ENCODE peak calls at places on chromosomes 13 and 19, in eight cellular contexts. X, D, E, J, F, C, L and U are unnamed samples.

GRCh38 chr13:113648218-113648615 is 9.8 kb downstream of the ATP4B start:
- DNase-seq in F (peak), D (no peak), L (peak), C (no peak), J (no peak), X (no peak), E (no peak), U (no peak)

GRCh38 chr13:19060311-19061002 is 121.2 kb downstream of the TUBA3C start:
- DNase-seq in E (no peak), X (no peak), D (no peak), J (no peak), L (no peak), F (no peak), C (no peak), U (no peak)

GRCh38 chr13:46571189-46571901 is 18.4 kb downstream of the LRCH1 start:
- DNase-seq in D (no peak), E (no peak), L (no peak), J (peak), C (no peak), F (no peak), X (no peak), U (peak)

GRCh38 chr13:36820222-36820621 is 1.2 kb downstream of the RFXAP start:
- DNase-seq in X (no peak), E (no peak), F (no peak), D (peak), J (no peak), C (no peak), L (no peak), U (peak)

GRCh38 chr19:5642204-5642603 is 19.3 kb downstream of the SAFB start:
- DNase-seq in C (no peak), D (no peak), X (no peak), F (no peak), J (no peak), L (no peak), E (no peak), U (no peak)

GRCh38 chr19:28985201-28985600 is 227.8 kb downstream of the UQCRFS1 start:
- DNase-seq in D (no peak), L (no peak), F (no peak), E (no peak), J (no peak), C (no peak), X (no peak), U (no peak)

GRCh38 chr13:34926513-34926912 is 15.6 kb upstream of the NBEA start:
- DNase-seq in X (no peak), D (no peak), J (peak), C (peak), L (no peak), F (no peak), E (no peak), U (peak)

GRCh38 chr19:39156230-39156890 is 30.8 kb downstream of the PAK4 start:
- DNase-seq in D (no peak), J (no peak), L (no peak), C (no peak), F (peak), E (no peak), X (no peak), U (no peak)

GRCh38 chr13:109454167-109454917 is 332.0 kb downstream of the IRS2 start:
- DNase-seq in X (no peak), D (no peak), F (no peak), L (no peak), E (no peak), J (peak), C (peak), U (peak)

GRCh38 chr19:4709440-4710280 is 14.0 kb downstream of the DPP9 start:
- DNase-seq in L (no peak), C (no peak), D (no peak), F (no peak), J (no peak), E (no peak), X (no peak), U (no peak)

GRCh38 chr19:53977429-53977990 is 13.9 kb upstream of the CACNG6 start:
- DNase-seq in F (peak), J (peak), E (peak), L (peak), C (peak), X (no peak), D (peak), U (peak)

GRCh38 chr13:20006206-20006605 is 47.7 kb downstream of the ZMYM2 start:
- DNase-seq in J (peak), L (no peak), F (no peak), C (no peak), X (no peak), E (no peak), D (no peak), U (peak)

GRCh38 chr19:4358709-4359626 is 15.6 kb downstream of the MPND start:
- DNase-seq in J (no peak), C (no peak), D (no peak), E (no peak), X (no peak), F (no peak), L (no peak), U (no peak)

GRCh38 chr13:40456397-40456958 is 210.0 kb downstream of the FOXO1 start:
- DNase-seq in J (no peak), D (no peak), C (no peak), X (no peak), E (no peak), L (no peak), F (no peak), U (no peak)

GRCh38 chr13:112711528-112712265 is 21.9 kb downstream of the ATP11A start:
- DNase-seq in E (peak), C (peak), L (peak), F (peak), X (no peak), D (no peak), J (peak), U (peak)

GRCh38 chr19:13953021-13953531 is 767 bp downstream of the DCAF15 start:
- DNase-seq in F (no peak), C (no peak), L (no peak), X (no peak), D (no peak), E (no peak), J (peak), U (peak)

GRCh38 chr19:4589579-4590410 is 30.3 kb upstream of the SEMA6B start:
- DNase-seq in X (no peak), J (no peak), L (no peak), D (no peak), F (no peak), C (no peak), E (no peak), U (no peak)

GRCh38 chr13:21048901-21049655 is 12.3 kb downstream of the LATS2 start:
- DNase-seq in C (no peak), L (no peak), J (no peak), F (no peak), X (no peak), E (no peak), D (no peak), U (no peak)

GRCh38 chr13:79937311-79938243 is 403.3 kb downstream of the SPRY2 start:
- DNase-seq in E (no peak), X (no peak), C (no peak), L (no peak), J (no peak), F (no peak), D (no peak), U (peak)

GRCh38 chr19:48553676-48554384 is 1.9 kb downstream of the SULT2B1 start:
- DNase-seq in C (peak), X (no peak), D (no peak), J (peak), F (peak), E (no peak), L (no peak), U (peak)

GRCh38 chr13:114048463-114048862 is 74.6 kb upstream of the C13orf46 start:
- DNase-seq in L (no peak), F (no peak), X (no peak), D (no peak), J (no peak), C (no peak), E (no peak), U (no peak)

GRCh38 chr13:72973234-72973633 is 85.6 kb upstream of the KLF5 start:
- DNase-seq in D (no peak), E (no peak), F (no peak), L (no peak), C (no peak), J (no peak), X (no peak), U (no peak)

GRCh38 chr13:54611400-54611799 is 1582.8 kb downstream of the OLFM4 start:
- DNase-seq in J (no peak), F (no peak), D (no peak), E (no peak), C (no peak), L (no peak), X (no peak), U (no peak)

DNA sequence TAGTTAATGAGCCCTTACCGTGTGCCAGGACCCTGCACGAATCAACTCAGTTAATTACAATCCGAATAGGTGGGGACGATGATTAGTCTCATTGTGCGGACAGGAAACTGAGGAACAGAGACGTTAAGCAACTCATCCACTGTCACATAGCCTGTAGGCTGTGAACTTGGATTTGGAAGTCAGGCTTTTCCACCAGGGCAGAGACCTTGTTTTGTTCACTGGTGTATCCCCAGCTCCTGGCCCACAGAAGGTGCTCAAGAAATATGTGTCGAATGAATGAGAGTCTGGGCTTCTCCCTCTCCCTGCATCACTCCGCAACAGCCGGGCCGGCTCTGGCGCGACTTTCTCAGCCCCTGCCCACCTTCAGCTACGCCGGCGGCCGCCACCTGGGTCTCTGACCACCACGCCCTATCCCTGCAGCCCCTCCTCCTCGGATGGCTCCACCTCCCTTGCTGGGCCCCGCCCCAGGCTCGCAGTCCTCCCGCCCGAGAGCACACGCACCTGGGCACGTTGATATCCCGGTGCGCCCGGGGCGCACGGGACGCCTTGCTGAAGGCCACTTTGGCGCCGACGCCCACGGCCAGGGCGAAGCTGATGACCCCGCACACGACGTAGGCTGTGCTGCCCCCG is 1.3 kb downstream of the SHISA7 start:
- DNase-seq in L (no peak), F (no peak), E (no peak), D (no peak), J (no peak), C (no peak), X (no peak), U (no peak)
- H3K4me3 ChIP-seq in L (no peak), F (no peak), E (no peak), D (no peak), J (no peak), C (no peak), X (no peak), U (no peak)

GRCh38 chr13:50081899-50082425 is 66.7 kb downstream of the KCNRG start:
- DNase-seq in L (peak), E (peak), C (peak), F (peak), D (peak), X (peak), J (peak), U (peak)

GRCh38 chr13:50080856-50081105 is 65.5 kb downstream of the KCNRG start:
- DNase-seq in D (no peak), J (peak), X (no peak), E (no peak), C (no peak), F (no peak), L (no peak), U (peak)

GRCh38 chr13:50082426-50083283 is 67.4 kb downstream of the KCNRG start:
- DNase-seq in X (no peak), L (peak), J (peak), F (peak), E (peak), C (no peak), D (peak), U (peak)

GRCh38 chr13:50081106-50081898 is 66.1 kb downstream of the KCNRG start:
- DNase-seq in F (peak), X (no peak), D (no peak), C (no peak), L (peak), E (peak), J (no peak), U (no peak)

GRCh38 chr13:50085063-50085462 is 69.8 kb downstream of the KCNRG start:
- DNase-seq in E (no peak), L (no peak), D (no peak), F (no peak), J (peak), C (no peak), X (no peak), U (peak)
- TF ChIP-seq CTCF in E (peak), L (peak), D (peak), F (peak), J (peak), C (peak), X (peak), U (peak)

DNA sequence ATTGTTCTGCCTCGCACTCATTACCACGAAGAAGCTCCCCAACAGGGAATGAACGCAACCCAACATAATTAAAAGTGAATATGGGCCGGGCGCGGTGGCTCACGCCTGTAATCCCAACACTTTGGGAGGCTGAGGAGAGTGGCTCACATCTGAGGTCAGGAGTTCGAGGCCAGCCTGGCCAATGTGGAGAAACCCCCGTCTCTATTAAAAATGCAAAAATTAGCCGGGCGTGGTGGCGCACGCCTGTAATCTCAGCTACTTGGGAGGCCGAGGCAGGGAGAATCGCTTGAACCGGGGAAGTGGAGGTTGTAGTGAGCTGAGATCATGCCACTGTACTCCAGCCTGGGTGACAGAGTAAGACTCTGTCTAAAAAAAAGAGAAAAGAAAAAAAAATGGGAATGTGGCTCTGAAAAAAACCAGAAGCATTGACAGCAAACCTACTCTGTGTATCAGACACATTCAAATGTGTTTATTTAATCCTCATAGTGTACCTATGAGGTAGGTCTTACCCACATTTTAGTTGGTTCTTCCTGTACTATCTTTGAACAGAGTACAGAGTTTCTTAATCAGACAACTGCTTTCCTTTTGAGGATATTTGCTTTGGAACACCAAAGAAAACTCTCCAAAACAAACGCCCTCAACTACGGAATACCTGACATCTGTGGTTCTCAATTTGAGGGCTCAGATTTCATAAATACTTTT is 70.0 kb downstream of the NUFIP1 start:
- DNase-seq in E (no peak), J (no peak), L (no peak), F (no peak), C (no peak), X (no peak), D (no peak), U (no peak)
- H3K4me3 ChIP-seq in E (no peak), J (no peak), L (peak), F (no peak), C (peak), X (peak), D (peak), U (no peak)

GRCh38 chr13:77026783-77027621 is at the start of gene FBXL3:
- DNase-seq in D (peak), L (peak), F (peak), C (peak), E (peak), J (peak), X (no peak), U (peak)
- TF ChIP-seq CTCF in D (no peak), L (no peak), F (no peak), C (no peak), E (no peak), J (no peak), X (no peak), U (no peak)

GRCh38 chr19:42178791-42179500 is 38.5 kb downstream of the DEDD2 start:
- DNase-seq in X (no peak), F (no peak), E (no peak), D (no peak), L (no peak), C (no peak), J (no peak), U (no peak)

GRCh38 chr19:42176990-42177685 is 40.3 kb downstream of the DEDD2 start:
- DNase-seq in X (no peak), E (peak), F (peak), D (no peak), L (peak), C (no peak), J (peak), U (peak)

GRCh38 chr19:42176649-42176989 is 40.9 kb downstream of the DEDD2 start:
- DNase-seq in X (no peak), C (no peak), J (no peak), L (no peak), F (no peak), E (no peak), D (no peak), U (no peak)

GRCh38 chr19:42175952-42176648 is 41.4 kb downstream of the DEDD2 start:
- DNase-seq in F (no peak), C (no peak), X (no peak), L (no peak), E (no peak), D (no peak), J (peak), U (peak)

GRCh38 chr19:42177686-42178019 is 39.8 kb downstream of the DEDD2 start:
- DNase-seq in D (no peak), C (no peak), X (no peak), E (no peak), L (no peak), J (no peak), F (no peak), U (no peak)
- H3K4me3 ChIP-seq in D (no peak), C (no peak), X (peak), E (no peak), L (no peak), J (no peak), F (no peak), U (no peak)

DNA sequence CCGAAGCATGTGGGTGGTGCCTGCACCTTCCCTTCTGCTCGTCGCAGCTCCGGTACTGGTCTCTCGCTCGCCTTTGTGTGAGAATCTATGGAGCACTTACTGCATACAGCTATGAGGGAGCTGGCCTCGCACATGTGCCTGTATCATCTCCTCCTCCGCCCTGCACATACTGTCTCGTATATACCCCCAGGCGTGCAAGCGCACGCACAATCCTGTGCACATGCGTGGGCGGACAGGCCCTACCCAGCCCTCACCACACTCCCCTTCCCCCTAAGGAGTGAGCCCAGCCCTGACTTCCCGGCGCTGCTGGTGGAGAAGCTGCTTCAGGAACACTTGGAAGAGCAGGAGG is 8.7 kb downstream of the PIK3R2 start:
- DNase-seq in L (no peak), C (no peak), E (no peak), F (no peak), J (no peak), D (no peak), X (no peak), U (no peak)
- TF ChIP-seq CTCF in L (no peak), C (no peak), E (no peak), F (no peak), J (no peak), D (no peak), X (no peak), U (no peak)

DNA sequence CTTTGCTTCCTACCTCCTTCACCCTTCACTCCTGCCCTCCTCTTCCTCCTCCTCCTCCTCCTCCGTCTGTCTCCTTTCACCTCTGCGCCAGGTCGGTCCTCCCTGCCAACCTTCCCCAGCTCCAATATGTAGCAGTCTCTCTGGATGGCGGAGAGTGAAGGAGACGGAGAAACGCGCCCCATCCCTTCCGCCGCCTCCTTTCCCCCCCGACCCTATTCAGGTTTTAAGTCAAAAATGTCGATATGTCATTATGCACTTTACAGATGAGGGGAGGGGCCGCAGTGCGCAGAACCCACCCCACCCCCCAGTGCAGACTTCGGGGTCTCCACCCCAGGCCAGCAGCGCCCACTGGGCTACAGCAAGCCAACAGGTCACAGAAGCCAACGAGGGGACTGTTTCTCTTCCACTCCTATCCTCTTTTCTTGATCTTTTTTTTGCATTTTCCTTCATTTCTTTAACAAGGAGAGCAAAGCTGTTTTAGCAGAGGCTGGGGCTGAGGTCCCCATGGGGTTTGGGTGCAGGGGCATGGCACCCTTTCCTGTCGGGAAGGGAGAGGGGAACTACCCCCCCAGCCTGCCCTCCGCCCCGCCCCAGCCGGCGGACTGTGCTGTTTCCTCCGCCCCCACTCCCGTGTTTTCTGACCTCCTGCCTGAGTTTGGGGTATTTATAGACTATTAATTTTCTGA is 9.2 kb downstream of the MIDN start:
- DNase-seq in F (no peak), E (no peak), C (no peak), D (no peak), J (no peak), L (no peak), X (no peak), U (no peak)
- H3K4me3 ChIP-seq in F (no peak), E (no peak), C (no peak), D (no peak), J (no peak), L (no peak), X (no peak), U (no peak)

DNA sequence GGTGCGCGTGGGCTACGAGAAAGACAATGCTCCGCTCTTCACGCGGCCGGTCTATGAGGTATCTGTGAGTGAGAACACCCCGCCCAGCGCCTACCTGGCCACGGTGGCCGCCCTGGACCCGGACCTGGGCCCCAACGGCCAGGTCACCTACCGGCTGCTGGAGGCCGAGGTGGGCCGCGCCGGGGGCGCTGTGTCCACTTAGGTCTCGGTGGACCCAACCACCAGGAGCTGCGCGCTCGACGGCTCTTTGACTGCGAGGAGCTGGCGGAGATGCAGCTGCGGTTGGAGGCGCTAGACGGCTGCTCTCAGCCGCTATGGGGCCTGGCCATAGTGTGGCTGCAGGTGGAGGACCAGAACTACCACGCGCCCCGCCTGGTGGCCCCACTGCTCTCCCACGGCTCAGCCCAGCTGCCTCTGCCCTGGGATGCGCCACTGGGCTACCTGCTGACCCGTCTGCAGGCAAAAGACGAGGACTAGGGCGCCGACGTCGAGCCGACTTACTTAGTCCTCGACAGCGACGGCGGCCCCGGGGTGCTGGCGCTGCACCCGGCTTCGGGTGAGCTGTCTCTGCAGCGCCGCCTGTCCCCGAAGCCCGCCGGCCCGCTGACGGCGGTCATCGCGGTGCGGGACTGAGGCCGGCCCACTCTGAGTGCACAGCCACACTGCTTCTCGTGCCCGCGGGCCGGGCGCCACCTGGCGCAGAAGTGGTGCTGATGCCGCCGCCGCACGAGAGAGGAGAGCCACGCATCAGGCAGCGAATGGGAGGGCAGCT is 173.0 kb downstream of the OLFM4 start:
- DNase-seq in J (no peak), C (no peak), E (no peak), F (no peak), X (no peak), L (no peak), D (no peak), U (no peak)
- TF ChIP-seq CTCF in J (no peak), C (peak), E (peak), F (no peak), X (no peak), L (peak), D (no peak), U (no peak)